ENCODE peak calls at places on chromosomes 12 and 14, in six cellular contexts. Z, L, T, U, F and V are unnamed samples.

GRCh38 chr12:97877404-97877803 is 414.8 kb downstream of the RMST start:
- DNase-seq in F (no peak), Z (no peak), T (no peak), L (no peak), U (no peak), V (no peak)

GRCh38 chr12:123733243-123733642 is 21.1 kb downstream of the ATP6V0A2 start:
- DNase-seq in Z (peak; percentile 4), F (no peak), L (no peak), T (no peak), U (no peak), V (no peak)

GRCh38 chr12:115473257-115473956 is 789.4 kb upstream of the TBX3 start:
- DNase-seq in L (no peak), Z (no peak), U (no peak), T (no peak), F (no peak), V (no peak)

GRCh38 chr14:61451491-61451890 is 130.1 kb downstream of the PRKCH start:
- DNase-seq in U (no peak), Z (no peak), L (no peak), T (no peak), F (no peak), V (no peak)

GRCh38 chr12:43676183-43676813 is 82.3 kb downstream of the PUS7L start:
- DNase-seq in U (no peak), Z (peak; percentile 1), T (no peak), F (peak; percentile 27), L (peak; percentile 60), V (no peak)

GRCh38 chr12:13097526-13097925 is 5.9 kb downstream of the GSG1 start:
- DNase-seq in T (no peak), U (peak; percentile 30), L (no peak), Z (no peak), F (peak; percentile 54), V (no peak)

GRCh38 chr12:29451886-29452285 is 45.6 kb downstream of the OVCH1 start:
- DNase-seq in F (no peak), U (no peak), T (no peak), Z (no peak), L (no peak), V (no peak)

GRCh38 chr12:3552726-3553045 is 61.7 kb downstream of the PRMT8 start:
- DNase-seq in Z (no peak), L (no peak), U (peak; percentile 61), F (no peak), T (no peak), V (no peak)

GRCh38 chr14:49972840-49973239 is 80.0 kb downstream of the ARF6 start:
- DNase-seq in F (peak; percentile 16), T (no peak), Z (peak; percentile 92), U (no peak), L (no peak), V (peak; percentile 56)

GRCh38 chr14:68777644-68778043 is 15.2 kb downstream of the ZFP36L1 start:
- DNase-seq in T (peak; percentile 9), L (no peak), Z (no peak), F (no peak), U (no peak), V (no peak)

GRCh38 chr12:1935700-1936378 is 17.4 kb upstream of the CACNA2D4 start:
- DNase-seq in F (no peak), L (no peak), Z (no peak), T (no peak), U (no peak), V (no peak)

GRCh38 chr12:1936406-1937320 is 18.2 kb upstream of the CACNA2D4 start:
- DNase-seq in T (no peak), L (no peak), U (peak; percentile 65), F (no peak), Z (peak; percentile 82), V (peak; percentile 63)

GRCh38 chr12:1939745-1940607 is 21.5 kb upstream of the CACNA2D4 start:
- DNase-seq in L (peak; percentile 82), T (peak; percentile 87), F (peak; percentile 78), U (peak; percentile 86), Z (peak; percentile 78), V (peak; percentile 90)

GRCh38 chr12:1939316-1939715 is 20.9 kb upstream of the CACNA2D4 start:
- DNase-seq in L (no peak), T (no peak), F (no peak), U (no peak), Z (no peak), V (no peak)

DNA sequence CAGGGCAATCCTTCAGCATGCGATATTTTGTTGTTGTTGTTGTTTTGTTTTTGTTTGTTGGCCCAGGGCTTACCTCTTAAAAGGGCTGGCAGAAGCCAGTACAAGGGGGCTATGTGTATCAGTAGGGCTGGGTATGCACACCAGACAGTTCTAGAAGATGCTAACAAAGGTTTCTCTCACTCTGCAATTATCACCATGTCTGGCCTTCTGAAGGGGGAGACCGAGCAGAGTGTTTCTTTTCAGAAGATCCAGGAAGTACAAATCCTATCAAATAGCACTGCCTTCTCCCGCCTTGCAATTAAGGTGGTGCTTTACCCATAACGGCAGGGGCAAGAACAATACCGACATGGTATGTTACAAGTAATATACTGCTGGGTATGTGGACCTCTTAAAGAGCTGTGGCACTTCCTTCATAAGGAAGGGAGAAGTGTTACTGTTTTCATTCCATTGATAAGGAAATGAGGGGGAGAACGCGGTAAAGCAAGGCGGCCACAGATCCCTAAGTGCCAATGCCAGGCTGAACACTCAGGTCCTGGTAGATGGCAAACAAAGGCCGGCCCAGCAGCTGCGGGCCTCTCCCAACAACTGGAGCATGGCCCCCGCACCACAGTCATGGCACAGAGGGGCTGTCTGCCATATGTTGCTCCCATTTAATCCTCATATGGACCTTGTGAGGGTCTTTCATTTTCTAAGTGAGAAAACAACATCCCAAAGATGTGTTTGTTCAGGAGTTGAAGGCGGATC is 19.2 kb upstream of the CACNA2D4 start:
- DNase-seq in F (no peak), L (no peak), Z (no peak), U (no peak), T (no peak), V (peak; percentile 61)
- H3K27ac ChIP-seq in F (no peak overlapping the region), L (no peak overlapping the region), Z (no peak overlapping the region), U (no peak overlapping the region), T (peak overlapping the region; percentile 49), V (peak overlapping the region; percentile 86)

GRCh38 chr12:25458047-25458552 is 95.0 kb downstream of the LMNTD1 start:
- DNase-seq in F (no peak), U (no peak), L (no peak), Z (peak; percentile 97), T (no peak), V (peak; percentile 36)
- TF ChIP-seq CTCF in F (no peak), U (no peak), L (no peak), Z (no peak), T (no peak), V (no peak)

GRCh38 chr12:107478881-107479280 is 206.7 kb upstream of the PWP1 start:
- DNase-seq in L (no peak), Z (peak; percentile 32), T (no peak), F (no peak), U (no peak), V (no peak)

GRCh38 chr12:107484219-107484618 is 201.4 kb upstream of the PWP1 start:
- DNase-seq in L (no peak), U (no peak), Z (no peak), T (no peak), F (no peak), V (no peak)

GRCh38 chr12:107477946-107478610 is 207.5 kb upstream of the PWP1 start:
- DNase-seq in F (no peak), U (no peak), T (no peak), L (no peak), Z (no peak), V (no peak)

GRCh38 chr12:107484941-107485340 is 200.7 kb upstream of the PWP1 start:
- DNase-seq in U (no peak), F (no peak), Z (no peak), T (no peak), L (no peak), V (no peak)

GRCh38 chr12:107480836-107481608 is 204.6 kb upstream of the PWP1 start:
- DNase-seq in L (no peak), Z (no peak), F (no peak), U (no peak), T (no peak), V (no peak)
- H3K4me1 ChIP-seq in L (no peaks in the 10 kb centered on the region), Z (no peaks in the 10 kb centered on the region), F (no peaks in the 10 kb centered on the region), U (no peaks in the 10 kb centered on the region), T (no peaks in the 10 kb centered on the region), V (no peaks in the 10 kb centered on the region)

GRCh38 chr12:71873821-71874220 is 34.3 kb downstream of the TBC1D15 start:
- DNase-seq in L (no peak), U (no peak), F (no peak), T (no peak), Z (no peak), V (no peak)

GRCh38 chr12:71871116-71871515 is 31.6 kb downstream of the TBC1D15 start:
- DNase-seq in Z (peak; percentile 75), F (no peak), U (no peak), T (no peak), L (no peak), V (no peak)

GRCh38 chr12:71870409-71870808 is 30.9 kb downstream of the TBC1D15 start:
- DNase-seq in L (no peak), F (peak; percentile 61), Z (no peak), T (no peak), U (no peak), V (no peak)

GRCh38 chr12:71872999-71873398 is 33.4 kb downstream of the TBC1D15 start:
- DNase-seq in Z (no peak), F (no peak), T (no peak), U (no peak), L (no peak), V (no peak)

DNA sequence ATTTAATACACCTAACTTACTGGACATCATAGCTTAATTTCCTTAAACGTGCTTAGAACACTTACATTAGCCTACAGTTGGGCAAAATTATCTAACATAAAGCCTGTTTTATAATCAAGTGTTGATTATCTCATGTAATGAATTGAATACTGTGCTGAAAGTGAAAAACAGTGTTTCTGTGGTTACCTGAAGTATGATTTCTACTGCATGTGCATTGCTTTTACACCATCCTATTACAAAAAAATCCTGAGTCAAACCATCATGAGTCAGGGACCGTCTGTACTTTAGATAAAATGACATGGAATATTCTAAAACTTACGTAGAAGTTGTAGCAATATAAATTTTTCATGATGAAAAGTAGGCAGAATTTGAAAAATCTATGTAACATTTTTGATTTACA is 32.8 kb downstream of the TBC1D15 start:
- DNase-seq in T (no peak), L (no peak), Z (no peak), F (no peak), U (no peak), V (no peak)
- H3K27ac ChIP-seq in T (no peak overlapping the region), L (no peak overlapping the region), Z (no peak overlapping the region), F (no peak overlapping the region), U (no peak overlapping the region), V (no peak overlapping the region)

DNA sequence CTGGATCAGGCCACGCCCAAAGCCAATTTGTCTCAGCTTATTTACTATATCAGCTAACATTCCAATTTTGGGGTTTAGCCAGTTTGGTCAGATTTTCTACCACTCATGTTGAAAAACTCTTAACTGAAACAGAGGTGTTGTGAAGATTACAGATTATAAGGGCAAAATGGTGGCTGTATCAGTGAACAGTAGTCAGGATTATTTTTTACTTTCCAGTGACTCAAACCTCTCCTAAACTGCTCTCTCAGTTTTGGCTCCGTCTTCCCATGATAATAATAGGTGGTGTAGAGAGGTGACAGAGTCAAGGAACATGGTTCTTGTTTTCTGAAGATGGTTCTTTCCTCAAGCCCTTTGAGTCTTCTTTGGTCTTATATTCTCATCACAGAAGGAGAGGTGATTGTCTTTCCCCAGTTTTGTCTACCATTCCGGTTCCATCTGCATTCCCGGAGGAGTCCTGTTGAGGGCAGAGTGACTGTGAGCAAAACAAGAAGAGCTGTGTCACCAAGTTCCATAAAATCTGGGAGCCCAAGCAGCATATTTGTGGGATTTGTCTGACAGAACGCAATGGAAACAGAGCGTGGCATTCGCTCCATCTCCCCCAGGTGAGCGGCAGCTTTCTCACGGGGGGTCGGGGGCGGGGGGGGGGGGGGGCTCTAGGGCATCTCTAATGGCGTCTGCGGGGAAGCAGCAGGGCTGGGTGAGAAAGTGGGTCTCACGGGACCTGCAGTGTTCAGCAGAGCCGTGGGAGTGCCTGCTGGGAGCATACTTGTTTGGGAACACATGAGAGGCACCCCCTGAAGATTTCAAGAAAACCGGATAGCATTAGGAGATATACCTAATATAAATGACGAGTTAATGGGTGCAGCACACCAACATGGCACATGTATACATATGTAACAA is 59.1 kb downstream of the TBC1D30 start:
- DNase-seq in U (no peak), F (no peak), L (peak; percentile 61), Z (no peak), T (no peak), V (no peak)
- TF ChIP-seq CTCF in U (no peak), F (no peak), L (peak; percentile 52), Z (no peak), T (no peak), V (no peak)